ENCODE peak calls at places on chromosomes 7 and 10, in ten cellular contexts. T is right cardiac atrium, V is RWPE2, G is psoas muscle, K is sigmoid colon, Q is gastrocnemius medialis, F is endothelial cell of umbilical vein, E is body of pancreas, U is OCI-LY7, M is esophagus squamous epithelium. L is an unnamed sample.
A peak's percentile ranks its signal among the peaks of the same experiment; 100 is the strongest.

GRCh38 chr7:122199171-122199570 is 55.1 kb upstream of the AASS start:
- DNase-seq in U (no peak), E (peak; percentile 28), Q (no peak), V (no peak), M (no peak), F (no peak), G (no peak), K (no peak), T (no peak), L (no peak)

GRCh38 chr10:44989621-44990301 is 11.0 kb upstream of the ZNF22 start:
- DNase-seq in K (peak; percentile 55), F (no peak), M (no peak), Q (no peak), G (no peak), E (no peak), V (no peak), U (no peak), T (peak; percentile 73), L (no peak)

GRCh38 chr7:66869660-66870450 is 51.2 kb upstream of the TMEM248 start:
- DNase-seq in U (no peak), V (no peak), T (no peak), Q (no peak), M (no peak), E (no peak), K (no peak), F (no peak), G (no peak), L (no peak)

GRCh38 chr7:2633538-2634264 is 1.9 kb downstream of the TTYH3 start:
- DNase-seq in U (no peak), T (no peak), F (peak; percentile 50), G (peak; percentile 80), E (no peak), M (no peak), V (no peak), K (peak; percentile 86), Q (no peak), L (no peak)

GRCh38 chr10:83190614-83191013 is 948.7 kb upstream of the GHITM start:
- DNase-seq in K (no peak), V (no peak), T (no peak), M (no peak), F (no peak), G (no peak), E (no peak), Q (no peak), U (no peak), L (no peak)

GRCh38 chr7:27238979-27239779 is 3.4 kb upstream of the EVX1 start:
- DNase-seq in T (no peak), V (no peak), M (no peak), U (no peak), F (no peak), E (no peak), G (no peak), Q (no peak), K (no peak), L (no peak)

GRCh38 chr7:120114626-120115025 is 158.3 kb upstream of the KCND2 start:
- DNase-seq in U (no peak), Q (no peak), M (no peak), T (no peak), E (no peak), K (no peak), V (no peak), G (no peak), F (no peak), L (no peak)

GRCh38 chr10:80442879-80443278 is 11.2 kb upstream of the TSPAN14 start:
- DNase-seq in G (no peak), F (peak; percentile 33), K (no peak), T (no peak), U (no peak), V (no peak), M (no peak), E (no peak), Q (no peak), L (no peak)

GRCh38 chr10:85187047-85187446 is 858.7 kb downstream of the CCSER2 start:
- DNase-seq in F (no peak), M (no peak), T (no peak), G (no peak), K (no peak), V (no peak), U (no peak), E (peak; percentile 67), Q (no peak), L (peak; percentile 31)

GRCh38 chr10:43055991-43056567 is 20.8 kb upstream of the RET start:
- DNase-seq in V (no peak), Q (no peak), M (no peak), E (no peak), G (no peak), F (no peak), U (no peak), K (peak; percentile 33), T (peak; percentile 10), L (no peak)

GRCh38 chr7:2104107-2104710 is 128.5 kb downstream of the MAD1L1 start:
- DNase-seq in K (peak; percentile 97), V (no peak), U (peak; percentile 85), G (peak; percentile 90), M (no peak), T (peak; percentile 96), Q (peak; percentile 67), E (peak; percentile 62), F (peak; percentile 87), L (peak; percentile 78)

GRCh38 chr7:93044147-93044810 is 73.5 kb downstream of the SAMD9 start:
- DNase-seq in Q (no peak), V (no peak), U (no peak), T (no peak), K (no peak), F (peak; percentile 26), M (no peak), G (no peak), E (no peak), L (no peak)

DNA sequence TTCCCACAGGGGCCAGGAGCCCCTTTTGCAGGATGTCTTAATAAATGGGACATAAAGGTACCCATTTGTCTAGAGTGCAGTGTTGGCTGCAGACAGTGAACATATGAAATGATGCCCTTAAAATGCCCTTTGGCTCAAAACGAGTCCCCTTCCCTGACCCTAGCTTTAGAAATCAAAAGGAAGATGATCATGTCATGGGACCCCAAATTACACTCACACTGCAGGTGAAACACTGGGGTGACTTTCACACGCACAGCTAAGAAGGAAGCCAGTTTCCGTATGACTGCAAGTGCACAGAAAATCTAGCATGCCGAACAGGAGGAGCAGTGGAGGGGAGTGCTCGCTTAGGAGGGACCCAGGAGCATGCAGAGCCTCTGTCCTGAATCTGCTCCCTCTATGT is 154.5 kb upstream of the KLF14 start:
- DNase-seq in Q (no peak), G (no peak), E (no peak), U (no peak), V (no peak), M (no peak), T (no peak), K (no peak), F (no peak), L (no peak)
- H3K4me3 ChIP-seq in Q (peak overlapping the region; percentile 12), G (peak overlapping the region; percentile 57), E (no peak overlapping the region), U (no peak overlapping the region), V (no peak overlapping the region), M (no peak overlapping the region), T (no peak overlapping the region), K (no peak overlapping the region), F (no peak overlapping the region), L (no peak overlapping the region)

GRCh38 chr7:151710121-151710640 is 166.7 kb downstream of the PRKAG2 start:
- DNase-seq in M (no peak), V (no peak), G (no peak), U (no peak), Q (no peak), K (no peak), E (no peak), F (no peak), T (peak; percentile 39), L (no peak)

GRCh38 chr7:151711906-151712771 is 164.8 kb downstream of the PRKAG2 start:
- DNase-seq in Q (peak; percentile 63), G (no peak), K (no peak), T (peak; percentile 76), V (no peak), U (no peak), M (no peak), E (no peak), F (no peak), L (no peak)

GRCh38 chr7:151711435-151711872 is 165.5 kb downstream of the PRKAG2 start:
- DNase-seq in U (no peak), F (no peak), G (no peak), T (no peak), E (no peak), Q (no peak), K (no peak), V (no peak), M (no peak), L (no peak)

GRCh38 chr7:151709141-151710038 is 167.5 kb downstream of the PRKAG2 start:
- DNase-seq in F (no peak), U (no peak), T (no peak), E (no peak), M (no peak), K (no peak), Q (no peak), G (no peak), V (no peak), L (no peak)

DNA sequence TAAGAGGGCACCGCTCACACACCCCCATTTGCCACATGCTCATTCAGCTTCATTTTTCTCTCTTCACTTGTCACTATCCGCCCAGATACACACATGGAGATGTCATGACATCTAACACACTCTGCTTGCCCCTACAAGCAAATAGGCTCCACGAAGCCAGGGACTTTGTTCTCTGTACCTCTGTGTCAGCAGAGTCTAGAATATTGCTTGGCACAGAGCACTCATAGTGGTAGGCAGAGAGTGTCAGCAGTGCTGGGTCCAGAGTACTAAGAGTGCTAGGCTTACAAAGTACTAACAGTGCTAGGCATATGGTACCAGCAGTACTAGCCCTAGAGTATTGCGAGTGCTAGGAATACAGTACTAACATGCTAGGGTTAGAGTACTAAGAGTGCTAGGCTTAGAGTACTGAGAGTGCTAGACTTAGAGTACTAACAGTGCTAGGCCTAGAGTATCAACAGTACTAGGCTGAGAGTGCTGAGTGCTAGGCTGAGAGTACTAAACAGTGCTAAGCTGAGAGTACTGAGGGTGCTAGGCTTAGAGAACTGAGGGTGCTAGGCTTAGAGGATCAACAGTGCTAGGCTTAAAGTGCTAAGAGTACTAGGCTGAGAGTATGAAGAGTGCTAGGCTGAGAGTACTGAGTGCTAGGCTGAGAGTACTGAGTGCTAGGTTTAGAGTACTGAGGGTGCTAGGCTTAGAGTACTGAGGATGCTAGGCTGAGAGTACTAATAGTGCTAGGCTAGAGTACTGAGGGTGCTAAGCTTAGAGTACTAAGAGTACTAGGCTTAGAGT is 166.1 kb downstream of the PRKAG2 start:
- DNase-seq in Q (no peak), E (no peak), T (no peak), G (no peak), K (no peak), F (no peak), M (no peak), U (no peak), V (no peak), L (no peak)
- H3K4me1 ChIP-seq in Q (peaks cover 35% of the 10 kb centered on the region), E (peaks cover 14% of the 10 kb centered on the region), T (peaks cover 8% of the 10 kb centered on the region), G (peaks cover 33% of the 10 kb centered on the region), K (peaks cover 6% of the 10 kb centered on the region), F (no peaks in the 10 kb centered on the region), M (no peaks in the 10 kb centered on the region), U (peaks cover 6% of the 10 kb centered on the region), V (peaks cover 6% of the 10 kb centered on the region), L (peaks cover 3% of the 10 kb centered on the region)

GRCh38 chr7:150736864-150737263 is 354 bp upstream of the GIMAP5 start:
- DNase-seq in V (no peak), M (no peak), K (no peak), F (no peak), G (no peak), E (no peak), Q (no peak), U (no peak), T (no peak), L (no peak)
- H3K4me3 ChIP-seq in V (no peak overlapping the region), M (no peak overlapping the region), K (no peak overlapping the region), F (no peak overlapping the region), G (peak overlapping the region; percentile 63), E (no peak overlapping the region), Q (peak overlapping the region; percentile 52), U (no peak overlapping the region), T (peak overlapping the region; percentile 50), L (no peak overlapping the region)

GRCh38 chr10:131125511-131126225 is 185.9 kb downstream of the TCERG1L start:
- DNase-seq in E (no peak), F (no peak), U (no peak), K (no peak), G (no peak), T (no peak), Q (no peak), M (no peak), V (no peak), L (no peak)
- H3K4me1 ChIP-seq in E (peaks cover 14% of the 10 kb centered on the region), F (no peaks in the 10 kb centered on the region), U (no peaks in the 10 kb centered on the region), K (no peaks in the 10 kb centered on the region), G (no peaks in the 10 kb centered on the region), T (no peaks in the 10 kb centered on the region), Q (no peaks in the 10 kb centered on the region), M (no peaks in the 10 kb centered on the region), V (no peaks in the 10 kb centered on the region), L (no peaks in the 10 kb centered on the region)

L was measured in mucosa of descending colon.